ENCODE peak calls at places on chromosomes 7 and 10, in six cellular contexts. L is Panc1, C is lung, M is mammary epithelial cell, E is B cell, R is AG04450. K is an unnamed sample.

GRCh38 chr10:34758447-34758996 is 56.6 kb downstream of the PARD3 start:
- DNase-seq in M (peak; percentile 92), E (no peak), R (peak; percentile 36), L (peak; percentile 74), C (no peak), K (no peak)

GRCh38 chr7:157438121-157439025 is 101.6 kb downstream of the DNAJB6 start:
- DNase-seq in R (no peak), C (no peak), E (no peak), L (no peak), M (no peak), K (no peak)

GRCh38 chr7:131072505-131073091 is 255.1 kb upstream of the MKLN1 start:
- DNase-seq in L (no peak), R (no peak), C (no peak), M (peak; percentile 9), E (no peak), K (no peak)

GRCh38 chr7:33195264-33195663 is 65.9 kb downstream of the BBS9 start:
- DNase-seq in C (no peak), M (peak; percentile 83), E (no peak), R (peak; percentile 18), L (no peak), K (no peak)

GRCh38 chr7:29126804-29127203 is 19.5 kb downstream of the CPVL start:
- DNase-seq in L (no peak), R (no peak), M (no peak), E (no peak), C (no peak), K (no peak)

GRCh38 chr7:84188811-84189405 is 5.7 kb downstream of the SEMA3A start:
- DNase-seq in C (no peak), E (no peak), M (no peak), L (no peak), R (no peak), K (no peak)

GRCh38 chr7:95066736-95067530 is 159.5 kb downstream of the PPP1R9A start:
- DNase-seq in R (no peak), M (no peak), L (no peak), E (no peak), C (no peak), K (no peak)

GRCh38 chr10:89047397-89047796 is 56.8 kb downstream of the FAS start:
- DNase-seq in E (no peak), L (no peak), M (no peak), C (no peak), R (no peak), K (no peak)

GRCh38 chr10:112375721-112376577 is 2.0 kb downstream of the ACSL5 start:
- DNase-seq in L (no peak), R (no peak), M (no peak), C (peak; percentile 62), E (peak; percentile 73), K (peak; percentile 77)

GRCh38 chr10:101130984-101131961 is at the start of gene TLX1:
- DNase-seq in R (no peak), M (no peak), C (no peak), E (peak; percentile 43), L (no peak), K (no peak)

GRCh38 chr7:138167222-138167621 is 91.0 kb downstream of the AKR1D1 start:
- DNase-seq in E (no peak), M (no peak), C (no peak), L (no peak), R (no peak), K (no peak)

GRCh38 chr10:133121479-133121878 is 33.8 kb downstream of the ADGRA1 start:
- DNase-seq in L (no peak), R (no peak), C (no peak), E (no peak), M (no peak), K (no peak)

GRCh38 chr7:70142247-70142932 is 544.1 kb downstream of the AUTS2 start:
- DNase-seq in L (no peak), C (no peak), R (no peak), E (no peak), M (no peak), K (no peak)

GRCh38 chr7:74126220-74126880 is 42.7 kb downstream of the LIMK1 start:
- DNase-seq in C (no peak), E (no peak), M (no peak), L (no peak), R (no peak), K (no peak)

GRCh38 chr10:131948501-131948900 is 33.2 kb downstream of the BNIP3 start:
- DNase-seq in R (no peak), M (no peak), E (no peak), L (no peak), C (no peak), K (no peak)
- TF ChIP-seq CTCF in R (no peak), M (no peak), E (no peak), L (no peak), C (no peak), K (no peak)

GRCh38 chr7:23458044-23458443 is 12.2 kb downstream of the IGF2BP3 start:
- DNase-seq in M (peak; percentile 66), E (no peak), C (no peak), R (no peak), L (no peak), K (no peak)

GRCh38 chr7:23468721-23469149 is 1.6 kb downstream of the IGF2BP3 start:
- DNase-seq in C (no peak), E (no peak), M (no peak), R (no peak), L (no peak), K (no peak)

GRCh38 chr7:23467281-23467680 is 3.0 kb downstream of the IGF2BP3 start:
- DNase-seq in L (no peak), M (no peak), E (no peak), R (no peak), C (no peak), K (no peak)

GRCh38 chr7:23467731-23468720 is 2.3 kb downstream of the IGF2BP3 start:
- DNase-seq in L (no peak), M (peak; percentile 17), E (peak; percentile 52), C (no peak), R (no peak), K (no peak)

GRCh38 chr7:23462846-23463245 is 7.4 kb downstream of the IGF2BP3 start:
- DNase-seq in M (no peak), E (peak; percentile 31), C (no peak), R (no peak), L (no peak), K (no peak)
- TF ChIP-seq CTCF in M (peak; percentile 2), E (peak; percentile 36), C (peak; percentile 26), R (peak; percentile 32), L (peak; percentile 43), K (no peak)

GRCh38 chr10:71395621-71396020 is 1.1 kb upstream of the CDH23 start:
- DNase-seq in C (no peak), E (no peak), R (no peak), M (no peak), L (no peak), K (no peak)

GRCh38 chr10:71394926-71395562 is 1.7 kb upstream of the CDH23 start:
- DNase-seq in E (no peak), C (no peak), M (no peak), L (no peak), R (no peak), K (no peak)

GRCh38 chr10:71396714-71397339 is at the start of gene CDH23:
- DNase-seq in M (no peak), C (no peak), L (no peak), E (peak; percentile 40), R (no peak), K (no peak)

GRCh38 chr10:71397340-71398212 is 856 bp downstream of the CDH23 start:
- DNase-seq in M (no peak), E (peak; percentile 34), L (no peak), C (no peak), R (no peak), K (no peak)

DNA sequence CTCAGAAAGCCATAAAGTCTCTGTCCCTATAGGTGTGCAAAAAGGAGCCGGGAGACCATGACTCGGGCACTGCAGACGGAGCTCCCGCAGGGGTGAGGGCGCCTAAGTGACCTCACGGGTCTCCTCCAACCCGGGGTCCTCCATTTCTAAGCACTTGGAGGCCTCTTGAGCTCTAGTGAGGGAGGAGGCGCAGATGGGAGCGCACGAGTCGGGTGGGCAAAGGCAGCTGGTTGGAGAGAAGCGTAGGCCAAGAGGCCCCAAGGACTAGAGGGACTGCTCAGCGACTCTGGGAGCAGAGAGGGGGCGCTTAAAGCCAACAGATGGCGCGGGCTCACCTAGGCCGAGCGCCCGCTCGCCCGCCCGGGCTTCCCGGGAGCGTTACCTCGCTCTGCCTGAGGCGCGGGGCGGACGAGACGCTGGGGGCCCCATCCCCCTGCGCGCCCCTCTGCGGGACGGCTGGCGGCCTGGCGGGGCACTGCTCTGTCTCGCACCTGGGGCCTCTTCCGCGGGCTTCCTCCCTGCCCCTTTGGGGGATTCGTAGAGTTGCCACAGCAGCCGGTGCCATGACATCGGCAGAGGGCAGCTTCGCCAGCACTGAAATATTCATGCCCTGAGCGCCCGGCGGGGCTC is 521 bp upstream of the CDH23 start:
- DNase-seq in L (no peak), R (no peak), E (peak; percentile 61), C (no peak), M (no peak), K (no peak)
- TF ChIP-seq CTCF in L (peak; percentile 92), R (peak; percentile 16), E (no peak), C (peak; percentile 3), M (no peak), K (no peak)

DNA sequence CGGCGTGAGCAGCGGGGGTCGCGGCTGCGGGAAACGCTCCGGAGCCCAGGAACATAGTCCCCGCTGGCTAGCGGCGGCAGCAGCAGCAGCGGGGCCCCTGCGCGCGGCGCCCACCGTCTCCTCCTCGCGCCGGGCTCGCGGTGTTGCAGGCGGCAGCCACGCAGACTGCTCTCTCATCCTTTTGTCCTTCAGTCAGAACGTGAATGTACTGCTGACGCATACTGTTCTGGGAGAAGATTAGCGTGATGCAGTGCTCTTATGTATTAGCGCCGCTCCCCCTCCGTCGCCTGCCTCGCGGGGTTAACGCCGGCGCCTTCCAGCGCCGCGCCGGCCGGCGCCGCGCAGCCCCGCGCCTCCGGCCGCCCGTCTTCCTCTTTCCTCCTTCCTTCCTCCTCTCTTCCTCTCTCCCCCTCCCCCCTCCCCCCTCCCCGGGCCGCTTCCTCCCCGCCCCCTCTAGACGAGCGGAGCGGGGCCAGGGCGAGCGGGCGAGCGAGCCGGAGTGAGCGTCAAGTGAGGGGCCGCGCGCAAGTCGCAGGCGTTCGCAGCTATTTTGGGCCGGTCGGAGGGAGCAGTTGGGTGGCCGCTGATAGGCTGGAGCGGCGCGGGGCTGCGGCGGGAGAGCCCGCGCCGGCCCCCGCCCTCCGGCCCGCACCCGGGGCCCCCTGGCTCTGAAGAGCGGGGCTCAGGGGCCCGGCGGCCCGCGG is 816 bp upstream of the LRRC4 start:
- DNase-seq in C (no peak), M (peak; percentile 83), R (peak; percentile 77), L (no peak), E (peak; percentile 67), K (peak; percentile 62)
- TF ChIP-seq CTCF in C (no peak), M (peak; percentile 20), R (peak; percentile 40), L (no peak), E (no peak), K (no peak)

DNA sequence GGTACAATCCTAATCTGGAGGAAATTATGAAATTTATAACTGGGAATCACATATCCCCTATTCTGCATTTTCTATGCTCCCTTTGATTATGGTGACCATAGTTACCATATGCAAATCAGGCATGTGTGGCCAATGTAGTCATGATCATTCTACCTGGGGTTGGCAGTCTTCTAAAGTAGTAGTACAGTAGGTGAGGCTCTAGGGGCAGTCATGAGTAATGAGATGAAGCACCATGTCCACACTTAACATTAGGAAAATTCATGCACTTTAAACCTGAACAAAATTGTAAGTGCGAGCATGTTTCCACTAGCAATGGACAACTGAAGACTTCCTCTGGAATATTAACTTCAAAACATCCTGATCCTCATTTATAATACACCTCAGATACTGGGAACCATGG is 545.9 kb downstream of the SUGCT start:
- DNase-seq in C (no peak), M (peak; percentile 19), L (no peak), E (peak; percentile 3), R (no peak), K (no peak)
- TF ChIP-seq CTCF in C (no peak), M (peak; percentile 72), L (peak; percentile 49), E (peak; percentile 58), R (peak; percentile 45), K (peak; percentile 36)